ENCODE peak calls at places on chromosomes 13 and 19, in nine cellular contexts. One of them, this sample, is unnamed.

GRCh38 chr13:110265682-110266430 is 41.1 kb downstream of the COL4A1 start:
- DNase-seq in NCI-H1436 treated with DMSO at 0.1 percent for 48 hours: no peak
- DNase-seq in stimulated activated CD8-positive, alpha-beta memory T cell treated with anti-CD3 and anti-CD28 coated beads, Interleukin-4, amount 100 ng/mL, for 48 hours: no peak
- DNase-seq in lower leg skin: no peak
- DNase-seq in CD4-positive, alpha-beta memory T cell: no peak
- DNase-seq in lung: no peak
- DNase-seq in T-helper 17 cell: no peak
- DNase-seq in EH: peak; percentile 43
- DNase-seq in iris pigment epithelial cell: no peak
- DNase-seq in this sample: no peak

GRCh38 chr19:51256053-51256682 is 5.3 kb downstream of the SIGLECL1 start:
- DNase-seq in T-helper 17 cell: no peak
- DNase-seq in NCI-H1436 treated with DMSO at 0.1 percent for 48 hours: no peak
- DNase-seq in EH: no peak
- DNase-seq in iris pigment epithelial cell: no peak
- DNase-seq in CD4-positive, alpha-beta memory T cell: no peak
- DNase-seq in lower leg skin: no peak
- DNase-seq in lung: no peak
- DNase-seq in stimulated activated CD8-positive, alpha-beta memory T cell treated with anti-CD3 and anti-CD28 coated beads, Interleukin-4, amount 100 ng/mL, for 48 hours: no peak
- DNase-seq in this sample: no peak

GRCh38 chr13:26476111-26476743 is 81.3 kb upstream of the WASF3 start:
- DNase-seq in stimulated activated CD8-positive, alpha-beta memory T cell treated with anti-CD3 and anti-CD28 coated beads, Interleukin-4, amount 100 ng/mL, for 48 hours: peak; percentile 28
- DNase-seq in iris pigment epithelial cell: peak; percentile 33
- DNase-seq in CD4-positive, alpha-beta memory T cell: no peak
- DNase-seq in lung: no peak
- DNase-seq in EH: peak; percentile 61
- DNase-seq in T-helper 17 cell: no peak
- DNase-seq in lower leg skin: no peak
- DNase-seq in NCI-H1436 treated with DMSO at 0.1 percent for 48 hours: no peak
- DNase-seq in this sample: no peak

GRCh38 chr19:4322942-4323665 is 15.5 kb downstream of the STAP2 start:
- DNase-seq in EH: no peak
- DNase-seq in T-helper 17 cell: no peak
- DNase-seq in lower leg skin: no peak
- DNase-seq in stimulated activated CD8-positive, alpha-beta memory T cell treated with anti-CD3 and anti-CD28 coated beads, Interleukin-4, amount 100 ng/mL, for 48 hours: peak; percentile 22
- DNase-seq in iris pigment epithelial cell: no peak
- DNase-seq in lung: no peak
- DNase-seq in NCI-H1436 treated with DMSO at 0.1 percent for 48 hours: no peak
- DNase-seq in CD4-positive, alpha-beta memory T cell: no peak
- DNase-seq in this sample: no peak

GRCh38 chr13:47256618-47257017 is 359.8 kb upstream of the HTR2A start:
- DNase-seq in lower leg skin: no peak
- DNase-seq in stimulated activated CD8-positive, alpha-beta memory T cell treated with anti-CD3 and anti-CD28 coated beads, Interleukin-4, amount 100 ng/mL, for 48 hours: no peak
- DNase-seq in iris pigment epithelial cell: peak; percentile 41
- DNase-seq in CD4-positive, alpha-beta memory T cell: no peak
- DNase-seq in T-helper 17 cell: no peak
- DNase-seq in NCI-H1436 treated with DMSO at 0.1 percent for 48 hours: no peak
- DNase-seq in lung: no peak
- DNase-seq in EH: peak; percentile 78
- DNase-seq in this sample: no peak

GRCh38 chr13:113784645-113785024 is 25.6 kb downstream of the TMEM255B start:
- DNase-seq in lung: no peak
- DNase-seq in NCI-H1436 treated with DMSO at 0.1 percent for 48 hours: no peak
- DNase-seq in CD4-positive, alpha-beta memory T cell: no peak
- DNase-seq in iris pigment epithelial cell: no peak
- DNase-seq in stimulated activated CD8-positive, alpha-beta memory T cell treated with anti-CD3 and anti-CD28 coated beads, Interleukin-4, amount 100 ng/mL, for 48 hours: no peak
- DNase-seq in lower leg skin: no peak
- DNase-seq in EH: no peak
- DNase-seq in T-helper 17 cell: no peak
- DNase-seq in this sample: no peak

GRCh38 chr19:1302534-1303239 is 17.0 kb downstream of the EFNA2 start:
- DNase-seq in CD4-positive, alpha-beta memory T cell: no peak
- DNase-seq in EH: no peak
- DNase-seq in lung: no peak
- DNase-seq in T-helper 17 cell: no peak
- DNase-seq in iris pigment epithelial cell: no peak
- DNase-seq in lower leg skin: no peak
- DNase-seq in stimulated activated CD8-positive, alpha-beta memory T cell treated with anti-CD3 and anti-CD28 coated beads, Interleukin-4, amount 100 ng/mL, for 48 hours: no peak
- DNase-seq in NCI-H1436 treated with DMSO at 0.1 percent for 48 hours: no peak
- DNase-seq in this sample: no peak

GRCh38 chr19:41714598-41714997 is 6.2 kb downstream of the CEACAM5 start:
- DNase-seq in T-helper 17 cell: no peak
- DNase-seq in lung: no peak
- DNase-seq in NCI-H1436 treated with DMSO at 0.1 percent for 48 hours: no peak
- DNase-seq in CD4-positive, alpha-beta memory T cell: no peak
- DNase-seq in stimulated activated CD8-positive, alpha-beta memory T cell treated with anti-CD3 and anti-CD28 coated beads, Interleukin-4, amount 100 ng/mL, for 48 hours: no peak
- DNase-seq in EH: no peak
- DNase-seq in iris pigment epithelial cell: no peak
- DNase-seq in lower leg skin: no peak
- DNase-seq in this sample: no peak

GRCh38 chr19:13983213-13983889 is 22.8 kb downstream of the RFX1 start:
- DNase-seq in CD4-positive, alpha-beta memory T cell: peak; percentile 42
- DNase-seq in stimulated activated CD8-positive, alpha-beta memory T cell treated with anti-CD3 and anti-CD28 coated beads, Interleukin-4, amount 100 ng/mL, for 48 hours: no peak
- DNase-seq in lower leg skin: no peak
- DNase-seq in EH: no peak
- DNase-seq in T-helper 17 cell: no peak
- DNase-seq in lung: no peak
- DNase-seq in NCI-H1436 treated with DMSO at 0.1 percent for 48 hours: no peak
- DNase-seq in iris pigment epithelial cell: no peak
- DNase-seq in this sample: no peak

GRCh38 chr13:44790289-44790688 is 199.0 kb downstream of the NUFIP1 start:
- DNase-seq in stimulated activated CD8-positive, alpha-beta memory T cell treated with anti-CD3 and anti-CD28 coated beads, Interleukin-4, amount 100 ng/mL, for 48 hours: no peak
- DNase-seq in lower leg skin: no peak
- DNase-seq in iris pigment epithelial cell: no peak
- DNase-seq in CD4-positive, alpha-beta memory T cell: no peak
- DNase-seq in T-helper 17 cell: no peak
- DNase-seq in EH: no peak
- DNase-seq in lung: no peak
- DNase-seq in NCI-H1436 treated with DMSO at 0.1 percent for 48 hours: no peak
- DNase-seq in this sample: no peak

GRCh38 chr13:44174769-44175425 is 198.7 kb upstream of the SERP2 start:
- DNase-seq in T-helper 17 cell: no peak
- DNase-seq in NCI-H1436 treated with DMSO at 0.1 percent for 48 hours: no peak
- DNase-seq in EH: peak; percentile 90
- DNase-seq in iris pigment epithelial cell: peak; percentile 75
- DNase-seq in CD4-positive, alpha-beta memory T cell: no peak
- DNase-seq in stimulated activated CD8-positive, alpha-beta memory T cell treated with anti-CD3 and anti-CD28 coated beads, Interleukin-4, amount 100 ng/mL, for 48 hours: no peak
- DNase-seq in lung: peak; percentile 28
- DNase-seq in lower leg skin: no peak
- DNase-seq in this sample: no peak

GRCh38 chr19:10744222-10744847 is 26.5 kb downstream of the DNM2 start:
- DNase-seq in lower leg skin: no peak
- DNase-seq in stimulated activated CD8-positive, alpha-beta memory T cell treated with anti-CD3 and anti-CD28 coated beads, Interleukin-4, amount 100 ng/mL, for 48 hours: no peak
- DNase-seq in CD4-positive, alpha-beta memory T cell: no peak
- DNase-seq in iris pigment epithelial cell: no peak
- DNase-seq in lung: no peak
- DNase-seq in T-helper 17 cell: no peak
- DNase-seq in NCI-H1436 treated with DMSO at 0.1 percent for 48 hours: no peak
- DNase-seq in EH: no peak
- DNase-seq in this sample: no peak

GRCh38 chr19:24159707-24160106 is 72.7 kb downstream of the ZNF254 start:
- DNase-seq in T-helper 17 cell: no peak
- DNase-seq in NCI-H1436 treated with DMSO at 0.1 percent for 48 hours: no peak
- DNase-seq in EH: no peak
- DNase-seq in iris pigment epithelial cell: peak; percentile 41
- DNase-seq in stimulated activated CD8-positive, alpha-beta memory T cell treated with anti-CD3 and anti-CD28 coated beads, Interleukin-4, amount 100 ng/mL, for 48 hours: no peak
- DNase-seq in CD4-positive, alpha-beta memory T cell: no peak
- DNase-seq in lower leg skin: no peak
- DNase-seq in lung: no peak
- DNase-seq in this sample: no peak

GRCh38 chr13:99260216-99260615 is 2.0 kb upstream of the GPR18 start:
- DNase-seq in T-helper 17 cell: no peak
- DNase-seq in lung: no peak
- DNase-seq in stimulated activated CD8-positive, alpha-beta memory T cell treated with anti-CD3 and anti-CD28 coated beads, Interleukin-4, amount 100 ng/mL, for 48 hours: no peak
- DNase-seq in CD4-positive, alpha-beta memory T cell: no peak
- DNase-seq in lower leg skin: no peak
- DNase-seq in EH: peak; percentile 35
- DNase-seq in NCI-H1436 treated with DMSO at 0.1 percent for 48 hours: no peak
- DNase-seq in iris pigment epithelial cell: peak; percentile 22
- DNase-seq in this sample: no peak

GRCh38 chr19:4930664-4931063 is 21.4 kb downstream of the UHRF1 start:
- DNase-seq in T-helper 17 cell: no peak
- DNase-seq in stimulated activated CD8-positive, alpha-beta memory T cell treated with anti-CD3 and anti-CD28 coated beads, Interleukin-4, amount 100 ng/mL, for 48 hours: no peak
- DNase-seq in NCI-H1436 treated with DMSO at 0.1 percent for 48 hours: no peak
- DNase-seq in lung: no peak
- DNase-seq in EH: no peak
- DNase-seq in CD4-positive, alpha-beta memory T cell: no peak
- DNase-seq in lower leg skin: no peak
- DNase-seq in iris pigment epithelial cell: no peak
- DNase-seq in this sample: no peak

GRCh38 chr19:15337202-15337601 is 4.9 kb upstream of the BRD4 start:
- DNase-seq in lower leg skin: no peak
- DNase-seq in EH: peak; percentile 87
- DNase-seq in CD4-positive, alpha-beta memory T cell: no peak
- DNase-seq in stimulated activated CD8-positive, alpha-beta memory T cell treated with anti-CD3 and anti-CD28 coated beads, Interleukin-4, amount 100 ng/mL, for 48 hours: no peak
- DNase-seq in lung: no peak
- DNase-seq in T-helper 17 cell: no peak
- DNase-seq in NCI-H1436 treated with DMSO at 0.1 percent for 48 hours: no peak
- DNase-seq in iris pigment epithelial cell: peak; percentile 64
- DNase-seq in this sample: no peak

GRCh38 chr19:30719991-30720329 is 347.8 kb downstream of the ZNF536 start:
- DNase-seq in iris pigment epithelial cell: no peak
- DNase-seq in T-helper 17 cell: no peak
- DNase-seq in EH: peak; percentile 1
- DNase-seq in lower leg skin: no peak
- DNase-seq in CD4-positive, alpha-beta memory T cell: no peak
- DNase-seq in stimulated activated CD8-positive, alpha-beta memory T cell treated with anti-CD3 and anti-CD28 coated beads, Interleukin-4, amount 100 ng/mL, for 48 hours: no peak
- DNase-seq in lung: no peak
- DNase-seq in NCI-H1436 treated with DMSO at 0.1 percent for 48 hours: no peak
- DNase-seq in this sample: no peak

GRCh38 chr13:74227476-74228158 is 93.4 kb upstream of the KLF12 start:
- DNase-seq in lung: no peak
- DNase-seq in lower leg skin: no peak
- DNase-seq in stimulated activated CD8-positive, alpha-beta memory T cell treated with anti-CD3 and anti-CD28 coated beads, Interleukin-4, amount 100 ng/mL, for 48 hours: no peak
- DNase-seq in iris pigment epithelial cell: no peak
- DNase-seq in T-helper 17 cell: no peak
- DNase-seq in NCI-H1436 treated with DMSO at 0.1 percent for 48 hours: no peak
- DNase-seq in CD4-positive, alpha-beta memory T cell: no peak
- DNase-seq in EH: no peak
- DNase-seq in this sample: no peak

GRCh38 chr19:48121066-48121465 is 10.4 kb upstream of the PLA2G4C start:
- DNase-seq in lower leg skin: no peak
- DNase-seq in lung: no peak
- DNase-seq in iris pigment epithelial cell: no peak
- DNase-seq in CD4-positive, alpha-beta memory T cell: no peak
- DNase-seq in NCI-H1436 treated with DMSO at 0.1 percent for 48 hours: no peak
- DNase-seq in T-helper 17 cell: no peak
- DNase-seq in stimulated activated CD8-positive, alpha-beta memory T cell treated with anti-CD3 and anti-CD28 coated beads, Interleukin-4, amount 100 ng/mL, for 48 hours: no peak
- DNase-seq in EH: no peak
- DNase-seq in this sample: no peak

GRCh38 chr19:5120321-5120720 is 151.4 kb downstream of the KDM4B start:
- DNase-seq in EH: no peak
- DNase-seq in iris pigment epithelial cell: no peak
- DNase-seq in T-helper 17 cell: no peak
- DNase-seq in NCI-H1436 treated with DMSO at 0.1 percent for 48 hours: no peak
- DNase-seq in lung: no peak
- DNase-seq in lower leg skin: no peak
- DNase-seq in CD4-positive, alpha-beta memory T cell: no peak
- DNase-seq in stimulated activated CD8-positive, alpha-beta memory T cell treated with anti-CD3 and anti-CD28 coated beads, Interleukin-4, amount 100 ng/mL, for 48 hours: no peak
- DNase-seq in this sample: no peak

GRCh38 chr13:36819811-36820140 is 754 bp downstream of the RFXAP start:
- DNase-seq in stimulated activated CD8-positive, alpha-beta memory T cell treated with anti-CD3 and anti-CD28 coated beads, Interleukin-4, amount 100 ng/mL, for 48 hours: peak; percentile 59
- DNase-seq in EH: peak; percentile 47
- DNase-seq in lower leg skin: no peak
- DNase-seq in T-helper 17 cell: peak; percentile 13
- DNase-seq in iris pigment epithelial cell: peak; percentile 47
- DNase-seq in lung: no peak
- DNase-seq in NCI-H1436 treated with DMSO at 0.1 percent for 48 hours: no peak
- DNase-seq in CD4-positive, alpha-beta memory T cell: no peak
- DNase-seq in this sample: no peak

GRCh38 chr19:29667941-29668340 is 2.7 kb downstream of the PLEKHF1 start:
- DNase-seq in stimulated activated CD8-positive, alpha-beta memory T cell treated with anti-CD3 and anti-CD28 coated beads, Interleukin-4, amount 100 ng/mL, for 48 hours: peak; percentile 69
- DNase-seq in T-helper 17 cell: peak; percentile 43
- DNase-seq in lung: no peak
- DNase-seq in NCI-H1436 treated with DMSO at 0.1 percent for 48 hours: no peak
- DNase-seq in iris pigment epithelial cell: no peak
- DNase-seq in EH: no peak
- DNase-seq in CD4-positive, alpha-beta memory T cell: peak; percentile 70
- DNase-seq in lower leg skin: no peak
- DNase-seq in this sample: no peak

GRCh38 chr19:37981785-37982475 is 74.9 kb downstream of the SIPA1L3 start:
- DNase-seq in NCI-H1436 treated with DMSO at 0.1 percent for 48 hours: no peak
- DNase-seq in CD4-positive, alpha-beta memory T cell: no peak
- DNase-seq in stimulated activated CD8-positive, alpha-beta memory T cell treated with anti-CD3 and anti-CD28 coated beads, Interleukin-4, amount 100 ng/mL, for 48 hours: no peak
- DNase-seq in lung: no peak
- DNase-seq in lower leg skin: no peak
- DNase-seq in iris pigment epithelial cell: no peak
- DNase-seq in T-helper 17 cell: no peak
- DNase-seq in EH: peak; percentile 54
- DNase-seq in this sample: no peak

GRCh38 chr13:113726961-113727411 is 32.0 kb upstream of the TMEM255B start:
- DNase-seq in lung: no peak
- DNase-seq in CD4-positive, alpha-beta memory T cell: no peak
- DNase-seq in NCI-H1436 treated with DMSO at 0.1 percent for 48 hours: no peak
- DNase-seq in T-helper 17 cell: no peak
- DNase-seq in EH: peak; percentile 21
- DNase-seq in iris pigment epithelial cell: peak; percentile 53
- DNase-seq in stimulated activated CD8-positive, alpha-beta memory T cell treated with anti-CD3 and anti-CD28 coated beads, Interleukin-4, amount 100 ng/mL, for 48 hours: no peak
- DNase-seq in lower leg skin: no peak
- DNase-seq in this sample: no peak

GRCh38 chr19:15368051-15368632 is 11.4 kb downstream of the AKAP8 start:
- DNase-seq in stimulated activated CD8-positive, alpha-beta memory T cell treated with anti-CD3 and anti-CD28 coated beads, Interleukin-4, amount 100 ng/mL, for 48 hours: no peak
- DNase-seq in CD4-positive, alpha-beta memory T cell: no peak
- DNase-seq in T-helper 17 cell: no peak
- DNase-seq in lower leg skin: no peak
- DNase-seq in lung: no peak
- DNase-seq in NCI-H1436 treated with DMSO at 0.1 percent for 48 hours: no peak
- DNase-seq in EH: no peak
- DNase-seq in iris pigment epithelial cell: no peak
- DNase-seq in this sample: no peak

GRCh38 chr13:53206455-53206854 is 177.8 kb downstream of the OLFM4 start:
- DNase-seq in T-helper 17 cell: no peak
- DNase-seq in iris pigment epithelial cell: peak; percentile 17
- DNase-seq in lower leg skin: no peak
- DNase-seq in NCI-H1436 treated with DMSO at 0.1 percent for 48 hours: no peak
- DNase-seq in lung: no peak
- DNase-seq in EH: no peak
- DNase-seq in CD4-positive, alpha-beta memory T cell: no peak
- DNase-seq in stimulated activated CD8-positive, alpha-beta memory T cell treated with anti-CD3 and anti-CD28 coated beads, Interleukin-4, amount 100 ng/mL, for 48 hours: no peak
- DNase-seq in this sample: no peak

GRCh38 chr13:32153056-32153455 is 121.5 kb downstream of the FRY start:
- DNase-seq in CD4-positive, alpha-beta memory T cell: no peak
- DNase-seq in T-helper 17 cell: no peak
- DNase-seq in stimulated activated CD8-positive, alpha-beta memory T cell treated with anti-CD3 and anti-CD28 coated beads, Interleukin-4, amount 100 ng/mL, for 48 hours: no peak
- DNase-seq in EH: peak; percentile 89
- DNase-seq in iris pigment epithelial cell: peak; percentile 83
- DNase-seq in lower leg skin: no peak
- DNase-seq in lung: no peak
- DNase-seq in NCI-H1436 treated with DMSO at 0.1 percent for 48 hours: no peak
- DNase-seq in this sample: no peak

GRCh38 chr13:99190147-99190985 is 10.3 kb upstream of the UBAC2 start:
- DNase-seq in stimulated activated CD8-positive, alpha-beta memory T cell treated with anti-CD3 and anti-CD28 coated beads, Interleukin-4, amount 100 ng/mL, for 48 hours: no peak
- DNase-seq in EH: no peak
- DNase-seq in CD4-positive, alpha-beta memory T cell: no peak
- DNase-seq in iris pigment epithelial cell: no peak
- DNase-seq in lung: no peak
- DNase-seq in T-helper 17 cell: no peak
- DNase-seq in lower leg skin: no peak
- DNase-seq in NCI-H1436 treated with DMSO at 0.1 percent for 48 hours: no peak
- DNase-seq in this sample: no peak

GRCh38 chr13:72062566-72062965 is 195.6 kb upstream of the DACH1 start:
- DNase-seq in lower leg skin: no peak
- DNase-seq in iris pigment epithelial cell: no peak
- DNase-seq in stimulated activated CD8-positive, alpha-beta memory T cell treated with anti-CD3 and anti-CD28 coated beads, Interleukin-4, amount 100 ng/mL, for 48 hours: no peak
- DNase-seq in lung: no peak
- DNase-seq in NCI-H1436 treated with DMSO at 0.1 percent for 48 hours: no peak
- DNase-seq in T-helper 17 cell: no peak
- DNase-seq in CD4-positive, alpha-beta memory T cell: no peak
- DNase-seq in EH: no peak
- DNase-seq in this sample: no peak

GRCh38 chr13:50910483-50910805 is 853 bp downstream of the RNASEH2B start:
- DNase-seq in EH: peak; percentile 57
- DNase-seq in NCI-H1436 treated with DMSO at 0.1 percent for 48 hours: no peak
- DNase-seq in stimulated activated CD8-positive, alpha-beta memory T cell treated with anti-CD3 and anti-CD28 coated beads, Interleukin-4, amount 100 ng/mL, for 48 hours: no peak
- DNase-seq in CD4-positive, alpha-beta memory T cell: no peak
- DNase-seq in T-helper 17 cell: no peak
- DNase-seq in lower leg skin: no peak
- DNase-seq in iris pigment epithelial cell: peak; percentile 40
- DNase-seq in lung: no peak
- DNase-seq in this sample: no peak

GRCh38 chr13:23707674-23708073 is 137.5 kb downstream of the TNFRSF19 start:
- DNase-seq in T-helper 17 cell: no peak
- DNase-seq in lower leg skin: no peak
- DNase-seq in NCI-H1436 treated with DMSO at 0.1 percent for 48 hours: no peak
- DNase-seq in iris pigment epithelial cell: peak; percentile 67
- DNase-seq in stimulated activated CD8-positive, alpha-beta memory T cell treated with anti-CD3 and anti-CD28 coated beads, Interleukin-4, amount 100 ng/mL, for 48 hours: no peak
- DNase-seq in CD4-positive, alpha-beta memory T cell: no peak
- DNase-seq in lung: no peak
- DNase-seq in EH: peak; percentile 53
- DNase-seq in this sample: no peak

This sample was measured in CD14-positive monocyte.